ENCODE peak calls at places on chromosomes 12 and 14, in six cellular contexts. T is stomach; U is mesendoderm; E is CD8-positive, alpha-beta T cell; X is endodermal cell; P is heart left ventricle. I is an unnamed sample.

GRCh38 chr14:54816450-54816849 is 86.2 kb downstream of the GCH1 start:
- DNase-seq in T (no peak), U (no peak), E (no peak), X (no peak), P (no peak), I (no peak)

GRCh38 chr12:101455685-101456084 is 19.5 kb upstream of the SPIC start:
- DNase-seq in T (no peak), U (no peak), E (peak; percentile 28), X (no peak), P (no peak), I (no peak)

GRCh38 chr14:93764211-93764659 is 24.1 kb downstream of the PRIMA1 start:
- DNase-seq in T (no peak), U (no peak), E (no peak), X (peak; percentile 60), P (peak; percentile 85), I (no peak)

GRCh38 chr12:111457071-111457470 is 51.3 kb downstream of the SH2B3 start:
- DNase-seq in T (no peak), U (no peak), E (no peak), X (peak; percentile 29), P (no peak), I (no peak)

GRCh38 chr12:11884661-11885060 is 186.1 kb upstream of the BCL2L14 start:
- DNase-seq in T (peak; percentile 45), U (no peak), E (no peak), X (no peak), P (peak; percentile 33), I (no peak)

GRCh38 chr14:102848830-102849521 is 71.7 kb downstream of the TRAF3 start:
- DNase-seq in T (peak; percentile 36), U (no peak), E (no peak), X (no peak), P (no peak), I (peak; percentile 61)

GRCh38 chr14:43406936-43407335 is 1100.1 kb downstream of the FSCB start:
- DNase-seq in T (no peak), U (no peak), E (no peak), X (no peak), P (no peak), I (no peak)

GRCh38 chr12:45298721-45299120 is 82.8 kb downstream of the ANO6 start:
- DNase-seq in T (no peak), U (peak; percentile 54), E (no peak), X (no peak), P (no peak), I (no peak)

GRCh38 chr14:99195602-99196309 is 76.2 kb downstream of the BCL11B start:
- DNase-seq in T (no peak), U (no peak), E (no peak), X (no peak), P (no peak), I (no peak)

GRCh38 chr12:112836736-112837628 is 45.4 kb downstream of the RPH3A start:
- DNase-seq in T (no peak), U (peak; percentile 76), E (no peak), X (peak; percentile 85), P (no peak), I (no peak)

GRCh38 chr12:112841240-112841639 is 49.7 kb downstream of the RPH3A start:
- DNase-seq in T (no peak), U (no peak), E (no peak), X (peak; percentile 39), P (no peak), I (no peak)

GRCh38 chr12:112838731-112839130 is 47.2 kb downstream of the RPH3A start:
- DNase-seq in T (no peak), U (no peak), E (no peak), X (peak; percentile 58), P (no peak), I (no peak)

GRCh38 chr12:112839386-112839972 is 47.9 kb downstream of the RPH3A start:
- DNase-seq in T (no peak), U (peak; percentile 92), E (no peak), X (peak; percentile 62), P (no peak), I (no peak)

GRCh38 chr12:112837629-112838191 is 46.2 kb downstream of the RPH3A start:
- DNase-seq in T (no peak), U (no peak), E (no peak), X (no peak), P (no peak), I (no peak)
- H3K4me1 ChIP-seq in T (peaks cover 5% of the 10 kb centered on the region), U (peaks cover 12% of the 10 kb centered on the region), E (no peaks in the 10 kb centered on the region), X (peaks cover 6% of the 10 kb centered on the region), P (no peaks in the 10 kb centered on the region), I (no peaks in the 10 kb centered on the region)

DNA sequence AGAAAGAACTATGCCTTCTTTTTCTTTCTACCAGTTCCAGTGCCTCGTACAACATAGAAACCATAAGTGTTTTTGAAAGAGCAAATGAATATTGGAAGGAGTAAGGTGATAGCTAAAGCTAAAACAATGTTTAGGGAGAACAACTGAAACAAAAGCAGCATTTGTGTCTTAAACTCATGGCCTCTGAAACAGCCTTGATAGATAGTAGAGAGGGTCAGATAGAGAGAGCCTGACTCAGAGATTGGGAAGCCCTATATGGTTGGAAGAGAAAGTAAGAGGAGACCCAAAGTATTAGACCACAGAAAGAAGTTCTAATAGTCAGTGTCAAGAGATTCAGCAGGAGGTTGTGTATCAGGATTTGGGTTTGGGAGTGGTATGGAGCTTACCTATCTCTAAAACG is 79.6 kb upstream of the IFNG-AS1 start:
- DNase-seq in T (no peak), U (no peak), E (no peak), X (no peak), P (no peak), I (no peak)
- H3K27ac ChIP-seq in T (no peak overlapping the region), U (no peak overlapping the region), E (no peak overlapping the region), X (no peak overlapping the region), P (no peak overlapping the region), I (peak overlapping the region; percentile 89)

GRCh38 chr14:61538464-61539022 is 156.8 kb upstream of the HIF1A start:
- DNase-seq in T (no peak), U (no peak), E (no peak), X (no peak), P (no peak), I (no peak)

GRCh38 chr14:61535032-61535431 is 160.3 kb upstream of the HIF1A start:
- DNase-seq in T (no peak), U (no peak), E (no peak), X (no peak), P (no peak), I (no peak)

GRCh38 chr14:61537567-61538463 is 157.5 kb upstream of the HIF1A start:
- DNase-seq in T (peak; percentile 85), U (peak; percentile 84), E (peak; percentile 31), X (peak; percentile 68), P (no peak), I (no peak)

GRCh38 chr14:61535470-61535869 is 159.8 kb upstream of the HIF1A start:
- DNase-seq in T (no peak), U (no peak), E (no peak), X (no peak), P (no peak), I (no peak)

DNA sequence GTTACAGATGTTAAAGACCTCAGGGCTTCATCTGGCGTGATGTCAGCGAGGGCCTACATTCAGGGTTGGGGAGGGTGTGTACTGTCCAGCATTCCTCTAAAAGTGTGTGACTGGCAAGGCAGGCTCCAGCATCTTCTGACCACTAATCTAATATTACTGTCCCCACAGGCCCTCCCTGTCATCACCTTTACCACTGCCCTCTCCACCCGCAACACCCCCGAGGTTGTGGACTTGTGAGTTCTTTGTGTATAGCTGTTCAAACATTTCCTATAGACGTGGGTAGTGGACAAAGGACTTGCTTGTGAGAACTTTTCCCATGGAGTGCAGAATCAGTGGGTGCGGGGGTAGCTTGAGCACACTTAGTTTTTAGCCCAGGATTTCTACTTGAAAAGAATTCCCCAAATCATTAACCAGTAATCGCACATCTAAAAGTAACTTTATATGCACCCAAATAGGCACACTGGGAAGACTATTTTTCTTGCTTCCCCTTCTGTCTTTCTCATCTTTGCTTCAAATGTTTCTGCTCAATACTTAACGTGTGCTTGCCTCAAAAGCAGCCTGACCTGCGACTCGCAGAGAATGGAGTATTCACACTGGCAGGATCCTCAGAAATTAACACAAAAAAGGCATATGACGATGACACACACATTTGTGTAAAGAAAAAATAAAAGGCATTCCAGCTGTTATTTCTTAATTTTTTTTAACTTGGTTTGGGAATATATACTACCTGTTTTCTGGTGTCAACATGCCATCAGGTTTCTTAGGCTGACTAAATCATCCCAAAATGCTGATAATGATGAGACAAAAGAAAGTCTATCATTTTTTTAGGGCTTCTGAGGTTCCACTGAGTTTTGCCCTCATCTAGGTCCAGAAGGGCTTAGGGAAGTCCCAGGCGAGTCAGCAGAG is 158.4 kb upstream of the HIF1A start:
- DNase-seq in T (no peak), U (no peak), E (no peak), X (no peak), P (no peak), I (no peak)
- H3K4me1 ChIP-seq in T (peaks cover 44% of the 10 kb centered on the region), U (peaks cover 2% of the 10 kb centered on the region), E (no peaks in the 10 kb centered on the region), X (peaks cover 2% of the 10 kb centered on the region), P (peaks cover 48% of the 10 kb centered on the region), I (peaks cover 10% of the 10 kb centered on the region)

GRCh38 chr14:68460541-68460940 is 332.3 kb downstream of the ZFP36L1 start:
- DNase-seq in T (no peak), U (no peak), E (no peak), X (no peak), P (no peak), I (peak; percentile 60)

GRCh38 chr14:68462683-68463082 is 330.2 kb downstream of the ZFP36L1 start:
- DNase-seq in T (no peak), U (no peak), E (no peak), X (no peak), P (no peak), I (no peak)

GRCh38 chr14:68458840-68459469 is 333.9 kb downstream of the ZFP36L1 start:
- DNase-seq in T (peak; percentile 72), U (peak; percentile 95), E (no peak), X (peak; percentile 71), P (peak; percentile 54), I (peak; percentile 45)

GRCh38 chr14:68459480-68460136 is 333.3 kb downstream of the ZFP36L1 start:
- DNase-seq in T (no peak), U (no peak), E (no peak), X (no peak), P (no peak), I (no peak)

GRCh38 chr14:68461086-68461485 is 331.8 kb downstream of the ZFP36L1 start:
- DNase-seq in T (no peak), U (no peak), E (no peak), X (no peak), P (no peak), I (no peak)
- H3K27ac ChIP-seq in T (peak overlapping the region; percentile 60), U (no peak overlapping the region), E (no peak overlapping the region), X (no peak overlapping the region), P (peak overlapping the region; percentile 66), I (peak overlapping the region; percentile 62)

I was measured in psoas muscle.